ENCODE peak calls at places on chromosomes 13 and 19, in five cellular contexts. M is glutamatergic neuron, H is A172, B is COR-L47, A is MV-4-11. S is an unnamed sample.

GRCh38 chr19:6590458-6591319 is at the start of gene CD70:
- DNase-seq in H (peak; percentile 78), B (no peak), M (peak; percentile 55), A (peak; percentile 62), S (peak; percentile 80)

GRCh38 chr13:45464687-45465453 is at the start of gene COG3:
- DNase-seq in M (peak; percentile 90), A (peak; percentile 98), H (peak; percentile 95), B (peak; percentile 98), S (peak; percentile 96)

GRCh38 chr19:33878136-33878535 is 81.5 kb downstream of the KCTD15 start:
- DNase-seq in M (no peak), B (no peak), A (no peak), H (no peak), S (no peak)

GRCh38 chr19:34580408-34580807 is 96.6 kb downstream of the SCGB2B2 start:
- DNase-seq in A (no peak), B (no peak), H (no peak), M (no peak), S (no peak)

GRCh38 chr19:38718747-38719543 is 25.3 kb downstream of the CAPN12 start:
- DNase-seq in H (peak; percentile 94), B (no peak), A (no peak), M (no peak), S (no peak)

GRCh38 chr19:7734220-7735203 is 2.6 kb upstream of the CLEC4G start:
- DNase-seq in H (no peak), B (no peak), M (no peak), A (peak; percentile 99), S (no peak)

GRCh38 chr19:56294557-56294956 is 20.1 kb downstream of the ZSCAN5A start:
- DNase-seq in A (no peak), B (peak; percentile 91), H (peak; percentile 27), M (no peak), S (no peak)

GRCh38 chr19:13234518-13234917 is 84.3 kb downstream of the IER2 start:
- DNase-seq in H (no peak), M (peak; percentile 38), B (no peak), A (peak; percentile 17), S (peak; percentile 69)

GRCh38 chr19:925087-925911 is 536 bp upstream of the ARID3A start:
- DNase-seq in A (peak; percentile 84), M (peak; percentile 86), B (peak; percentile 80), H (peak; percentile 73), S (peak; percentile 80)

GRCh38 chr19:47001584-47001983 is 18.1 kb upstream of the NPAS1 start:
- DNase-seq in H (no peak), M (no peak), B (no peak), A (no peak), S (no peak)

GRCh38 chr19:15466851-15467733 is 2.7 kb upstream of the RASAL3 start:
- DNase-seq in H (peak; percentile 60), M (no peak), B (no peak), A (peak; percentile 52), S (peak; percentile 83)

GRCh38 chr19:21586341-21587116 is 81.1 kb downstream of the ZNF429 start:
- DNase-seq in A (no peak), B (no peak), M (peak; percentile 55), H (no peak), S (no peak)

GRCh38 chr19:34193439-34193838 is 21.1 kb downstream of the LSM14A start:
- DNase-seq in M (no peak), A (no peak), B (no peak), H (no peak), S (no peak)

GRCh38 chr19:31783592-31783991 is 434.4 kb upstream of the TSHZ3 start:
- DNase-seq in B (no peak), A (no peak), M (peak; percentile 30), H (no peak), S (no peak)

GRCh38 chr19:35328851-35329285 is at the start of gene CD22:
- DNase-seq in A (peak; percentile 64), H (no peak), B (no peak), M (no peak), S (no peak)

GRCh38 chr19:40549007-40549708 is 27.5 kb upstream of the SHKBP1 start:
- DNase-seq in A (peak; percentile 42), H (no peak), M (peak; percentile 93), B (peak; percentile 55), S (peak; percentile 71)

GRCh38 chr19:42277821-42278809 is 9.1 kb downstream of the CIC start:
- DNase-seq in M (no peak), H (peak; percentile 78), A (no peak), B (peak; percentile 21), S (no peak)

GRCh38 chr19:1017115-1017905 is 3.6 kb downstream of the TMEM259 start:
- DNase-seq in H (peak; percentile 40), M (no peak), A (no peak), B (no peak), S (no peak)

GRCh38 chr13:51849145-51850101 is 4.4 kb upstream of the TMEM272 start:
- DNase-seq in A (peak; percentile 66), M (peak; percentile 81), H (peak; percentile 17), B (no peak), S (peak; percentile 48)

GRCh38 chr19:31342926-31343325 is 6.3 kb downstream of the TSHZ3 start:
- DNase-seq in H (no peak), M (no peak), B (no peak), A (no peak), S (no peak)

GRCh38 chr19:53333071-53333465 is 481 bp upstream of the ZNF845 start:
- DNase-seq in M (peak; percentile 75), A (no peak), B (no peak), H (no peak), S (peak; percentile 31)

GRCh38 chr13:104086205-104086604 is 1020.0 kb upstream of the SLC10A2 start:
- DNase-seq in A (no peak), M (no peak), B (no peak), H (no peak), S (no peak)

GRCh38 chr13:33611016-33611805 is 206.7 kb upstream of the RFC3 start:
- DNase-seq in B (peak; percentile 80), A (no peak), M (no peak), H (no peak), S (no peak)

GRCh38 chr13:78428646-78429045 is 174.7 kb downstream of the POU4F1 start:
- DNase-seq in A (no peak), H (no peak), B (no peak), M (no peak), S (no peak)